ENCODE peak calls at places on chromosome 6, in six cellular contexts. Y is CD4-positive, CD25-positive, alpha-beta regulatory T cell; V is upper lobe of left lung; I is AG04450; G is right cardiac atrium; B is ovary. U is an unnamed sample.

GRCh38 chr6:170031096-170031471 is 259.8 kb downstream of the DLL1 start:
- DNase-seq in V (peak; percentile 59), B (no peak), G (no peak), I (no peak), Y (no peak), U (no peak)

GRCh38 chr6:110567957-110568696 is 91.7 kb upstream of the SLC22A16 start:
- DNase-seq in B (no peak), G (no peak), Y (no peak), I (no peak), V (no peak), U (no peak)

GRCh38 chr6:152094992-152095592 is 287.6 kb downstream of the ESR1 start:
- DNase-seq in I (peak; percentile 98), G (peak; percentile 89), V (no peak), B (peak; percentile 76), Y (peak; percentile 32), U (peak; percentile 94)

GRCh38 chr6:19399406-19399805 is 437.8 kb upstream of the ID4 start:
- DNase-seq in I (no peak), V (no peak), G (peak; percentile 60), B (no peak), Y (no peak), U (no peak)

GRCh38 chr6:37980222-37980595 is 160.7 kb downstream of the ZFAND3 start:
- DNase-seq in G (no peak), B (no peak), I (no peak), Y (no peak), V (no peak), U (no peak)

GRCh38 chr6:157787080-157787479 is 36.0 kb upstream of the SNX9 start:
- DNase-seq in V (no peak), Y (no peak), I (no peak), G (peak; percentile 71), B (no peak), U (no peak)

GRCh38 chr6:83853968-83854501 is 875 bp downstream of the RIPPLY2 start:
- DNase-seq in B (no peak), Y (no peak), V (no peak), I (no peak), G (no peak), U (no peak)

GRCh38 chr6:17585766-17586502 is 14.2 kb upstream of the FAM8A1 start:
- DNase-seq in Y (peak; percentile 24), B (no peak), V (no peak), G (no peak), I (no peak), U (no peak)

GRCh38 chr6:111423055-111423633 is 59.9 kb downstream of the REV3L start:
- DNase-seq in I (no peak), Y (no peak), G (no peak), B (no peak), V (no peak), U (no peak)

GRCh38 chr6:146856296-146856695 is 257.5 kb downstream of the ADGB start:
- DNase-seq in G (no peak), I (no peak), V (no peak), Y (no peak), B (no peak), U (no peak)

GRCh38 chr6:1335367-1336037 is 23.6 kb downstream of the FOXQ1 start:
- DNase-seq in Y (no peak), B (no peak), V (no peak), I (no peak), G (peak; percentile 76), U (no peak)

GRCh38 chr6:27532820-27533538 is 60.1 kb upstream of the ZNF184 start:
- DNase-seq in Y (no peak), G (no peak), B (no peak), I (no peak), V (no peak), U (no peak)

GRCh38 chr6:27091661-27092315 is 155.7 kb upstream of the PRSS16 start:
- DNase-seq in Y (peak; percentile 27), I (peak; percentile 80), B (no peak), V (peak; percentile 47), G (peak; percentile 19), U (no peak)

GRCh38 chr6:73803562-73804221 is 107.7 kb downstream of the CD109 start:
- DNase-seq in I (peak; percentile 88), V (no peak), Y (peak; percentile 9), G (no peak), B (no peak), U (no peak)

GRCh38 chr6:111011360-111012142 is 29.7 kb downstream of the RPF2 start:
- DNase-seq in V (no peak), Y (peak; percentile 66), I (peak; percentile 11), G (no peak), B (no peak), U (no peak)

GRCh38 chr6:31493875-31494694 is 3.9 kb upstream of the MICB start:
- DNase-seq in I (no peak), V (peak; percentile 95), Y (peak; percentile 85), G (peak; percentile 94), B (peak; percentile 32), U (no peak)

GRCh38 chr6:111061493-111061892 is 25.8 kb upstream of the SLC16A10 start:
- DNase-seq in V (no peak), Y (no peak), I (no peak), G (no peak), B (no peak), U (no peak)

GRCh38 chr6:6844451-6844974 is 256.0 kb downstream of the LY86 start:
- DNase-seq in V (no peak), I (no peak), G (no peak), B (no peak), Y (no peak), U (no peak)

GRCh38 chr6:1792989-1793388 is 183.3 kb downstream of the FOXC1 start:
- DNase-seq in V (no peak), Y (peak; percentile 39), G (no peak), I (no peak), B (no peak), U (no peak)

GRCh38 chr6:71529769-71530168 is 241.2 kb downstream of the OGFRL1 start:
- DNase-seq in G (no peak), B (no peak), Y (no peak), I (no peak), V (no peak), U (no peak)

GRCh38 chr6:122154912-122155516 is 244.4 kb upstream of the HSF2 start:
- DNase-seq in I (no peak), V (no peak), Y (no peak), G (peak; percentile 51), B (no peak), U (no peak)

GRCh38 chr6:26175428-26176181 is 88.4 kb downstream of the HFE start:
- DNase-seq in V (no peak), G (no peak), Y (peak; percentile 89), B (no peak), I (no peak), U (no peak)

GRCh38 chr6:150413768-150414167 is 45.0 kb downstream of the IYD start:
- DNase-seq in B (no peak), V (no peak), Y (no peak), G (no peak), I (no peak), U (no peak)

DNA sequence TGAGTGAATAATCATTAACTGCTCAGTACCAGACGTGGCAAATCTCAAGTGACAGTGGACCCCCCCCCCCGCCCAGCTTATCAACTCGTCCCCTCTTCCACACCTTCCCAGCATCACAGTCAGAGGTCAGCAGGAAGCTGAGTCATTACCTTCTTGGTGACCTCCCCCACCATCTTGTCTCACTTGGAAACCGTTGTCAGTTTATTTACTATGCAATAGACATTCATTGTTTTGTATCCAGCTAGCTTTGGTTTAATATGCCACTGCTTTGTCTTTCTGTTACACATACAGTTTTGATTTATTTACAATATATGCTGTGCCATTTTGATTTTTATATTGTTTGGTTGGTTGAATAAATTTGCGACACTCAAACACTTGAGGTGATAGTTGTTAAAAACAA is 158.1 kb downstream of the QKI start:
- DNase-seq in G (no peak), I (no peak), Y (no peak), V (no peak), B (no peak), U (no peak)
- H3K27ac ChIP-seq in G (no peak overlapping the region), I (no peak overlapping the region), Y (no peak overlapping the region), V (no peak overlapping the region), B (no peak overlapping the region), U (no peak overlapping the region)

DNA sequence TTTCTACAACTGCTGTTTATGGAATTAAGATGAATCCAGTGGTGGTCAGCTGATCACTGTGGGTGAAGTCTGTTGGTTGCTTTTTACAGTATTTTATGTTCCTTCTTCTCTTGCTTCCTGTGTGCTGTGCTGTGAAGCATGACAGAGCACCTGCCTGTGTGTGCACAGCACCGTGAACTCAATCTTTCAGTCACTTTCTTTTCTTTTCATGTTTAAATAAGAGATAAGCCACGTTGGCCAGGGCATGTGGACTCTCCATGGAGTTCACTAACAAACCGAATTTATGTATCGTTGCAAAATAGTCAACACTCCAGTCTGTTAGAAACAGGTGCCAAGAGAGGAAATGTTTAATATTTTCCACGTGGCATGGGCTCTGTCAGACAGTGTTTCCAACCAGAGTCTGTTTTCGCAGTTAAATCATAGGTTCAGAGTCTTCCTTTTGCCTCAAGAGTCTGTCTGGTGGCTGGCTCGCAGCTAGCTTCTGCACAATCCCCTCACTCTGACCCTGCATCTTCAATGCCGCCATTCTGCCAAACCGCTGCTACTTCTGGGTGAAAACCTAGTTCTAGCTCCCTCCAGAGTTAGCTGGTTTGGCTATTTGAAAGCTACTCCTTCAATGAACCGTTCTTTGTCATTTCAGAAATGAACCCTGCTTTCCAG is 73.2 kb downstream of the QRSL1 start:
- DNase-seq in G (no peak), B (no peak), Y (peak; percentile 29), V (no peak), I (no peak), U (no peak)
- H3K27ac ChIP-seq in G (no peak overlapping the region), B (no peak overlapping the region), Y (no peak overlapping the region), V (no peak overlapping the region), I (no peak overlapping the region), U (no peak overlapping the region)

GRCh38 chr6:35587167-35587566 is 74.5 kb upstream of the TULP1 start:
- DNase-seq in Y (no peak), V (no peak), I (no peak), G (no peak), B (no peak), U (no peak)

GRCh38 chr6:35589904-35590303 is 77.2 kb upstream of the TULP1 start:
- DNase-seq in Y (no peak), V (no peak), I (no peak), G (no peak), B (no peak), U (no peak)

GRCh38 chr6:35586542-35586941 is 73.8 kb upstream of the TULP1 start:
- DNase-seq in I (no peak), V (no peak), G (no peak), B (no peak), Y (no peak), U (no peak)

GRCh38 chr6:35590622-35591066 is 77.9 kb upstream of the TULP1 start:
- DNase-seq in I (no peak), B (peak; percentile 86), V (no peak), Y (no peak), G (peak; percentile 91), U (peak; percentile 84)

DNA sequence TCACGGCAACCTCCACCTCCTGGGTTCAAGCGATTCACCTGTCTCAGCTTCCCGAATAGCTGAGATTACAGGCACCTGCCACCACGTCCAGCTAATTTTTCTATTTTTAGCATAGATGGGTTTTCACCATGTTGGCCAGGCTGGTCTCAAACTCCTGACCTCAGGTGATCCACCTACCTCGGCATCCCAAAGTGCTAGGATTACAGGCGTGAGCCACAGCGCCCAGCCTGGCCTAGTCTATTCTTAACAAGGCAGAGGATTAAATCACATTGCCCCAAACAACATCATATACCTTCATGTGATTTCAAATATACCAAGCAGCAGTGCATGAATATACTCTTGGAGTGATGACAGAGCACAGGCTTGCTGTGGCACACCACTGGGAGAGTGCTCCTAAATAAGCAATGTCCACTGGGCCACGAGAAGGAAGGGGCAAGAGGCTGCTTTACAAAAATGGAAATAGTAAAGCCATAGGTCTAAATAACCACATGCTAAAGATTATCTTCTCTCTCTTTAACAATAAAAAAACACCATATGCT is 76.6 kb upstream of the TULP1 start:
- DNase-seq in Y (no peak), B (no peak), I (no peak), G (no peak), V (no peak), U (no peak)
- H3K27ac ChIP-seq in Y (no peak overlapping the region), B (no peak overlapping the region), I (no peak overlapping the region), G (peak overlapping the region; percentile 96), V (peak overlapping the region; percentile 67), U (peak overlapping the region; percentile 84)

GRCh38 chr6:108644252-108644651 is 83.5 kb downstream of the FOXO3 start:
- DNase-seq in I (no peak), G (no peak), V (no peak), Y (no peak), B (no peak), U (no peak)
- H3K27ac ChIP-seq in I (no peak overlapping the region), G (no peak overlapping the region), V (no peak overlapping the region), Y (no peak overlapping the region), B (no peak overlapping the region), U (no peak overlapping the region)